ENCODE peak calls at places on chromosomes 11 and 22, in nine cellular contexts. One of them, this sample, is unnamed.

GRCh38 chr22:22210375-22210774 is 34.2 kb upstream of the VPREB1 start:
- DNase-seq in AG04450: peak
- DNase-seq in PC-9: peak
- DNase-seq in mammary epithelial cell: peak
- DNase-seq in colonic mucosa: no peak
- DNase-seq in dorsolateral prefrontal cortex: no peak
- DNase-seq in upper lobe of right lung: no peak
- DNase-seq in adrenal gland: no peak
- DNase-seq in HCT116: peak
- DNase-seq in this sample: peak

GRCh38 chr11:31865606-31866300 is 54.6 kb upstream of the PAX6 start:
- DNase-seq in upper lobe of right lung: no peak
- DNase-seq in HCT116: no peak
- DNase-seq in dorsolateral prefrontal cortex: no peak
- DNase-seq in AG04450: no peak
- DNase-seq in PC-9: no peak
- DNase-seq in mammary epithelial cell: peak
- DNase-seq in colonic mucosa: no peak
- DNase-seq in adrenal gland: no peak
- DNase-seq in this sample: no peak

GRCh38 chr11:58391879-58392278 is 14.8 kb downstream of the OR5B3 start:
- DNase-seq in HCT116: no peak
- DNase-seq in dorsolateral prefrontal cortex: no peak
- DNase-seq in adrenal gland: no peak
- DNase-seq in mammary epithelial cell: no peak
- DNase-seq in AG04450: peak
- DNase-seq in colonic mucosa: no peak
- DNase-seq in PC-9: no peak
- DNase-seq in upper lobe of right lung: no peak
- DNase-seq in this sample: no peak

GRCh38 chr11:110991621-110992355 is 253.7 kb upstream of the POU2AF2 start:
- DNase-seq in HCT116: no peak
- DNase-seq in AG04450: no peak
- DNase-seq in upper lobe of right lung: no peak
- DNase-seq in dorsolateral prefrontal cortex: no peak
- DNase-seq in colonic mucosa: no peak
- DNase-seq in adrenal gland: no peak
- DNase-seq in PC-9: no peak
- DNase-seq in mammary epithelial cell: no peak
- DNase-seq in this sample: no peak

GRCh38 chr22:32649515-32650200 is 151.8 kb upstream of the TIMP3 start:
- DNase-seq in colonic mucosa: no peak
- DNase-seq in HCT116: no peak
- DNase-seq in mammary epithelial cell: no peak
- DNase-seq in adrenal gland: no peak
- DNase-seq in PC-9: peak
- DNase-seq in dorsolateral prefrontal cortex: no peak
- DNase-seq in AG04450: no peak
- DNase-seq in upper lobe of right lung: no peak
- DNase-seq in this sample: no peak

GRCh38 chr11:64643258-64643881 is 52.4 kb downstream of the SLC22A12 start:
- DNase-seq in mammary epithelial cell: no peak
- DNase-seq in colonic mucosa: no peak
- DNase-seq in adrenal gland: no peak
- DNase-seq in dorsolateral prefrontal cortex: peak
- DNase-seq in HCT116: no peak
- DNase-seq in AG04450: no peak
- DNase-seq in upper lobe of right lung: no peak
- DNase-seq in PC-9: no peak
- DNase-seq in this sample: no peak

GRCh38 chr11:12182650-12183511 is 72.5 kb downstream of the MICAL2 start:
- DNase-seq in upper lobe of right lung: no peak
- DNase-seq in PC-9: peak
- DNase-seq in AG04450: peak
- DNase-seq in adrenal gland: no peak
- DNase-seq in mammary epithelial cell: peak
- DNase-seq in HCT116: peak
- DNase-seq in colonic mucosa: no peak
- DNase-seq in dorsolateral prefrontal cortex: no peak
- DNase-seq in this sample: peak

GRCh38 chr22:24189249-24190158 is 8.2 kb downstream of the SUSD2 start:
- DNase-seq in upper lobe of right lung: peak
- DNase-seq in adrenal gland: peak
- DNase-seq in colonic mucosa: peak
- DNase-seq in AG04450: peak
- DNase-seq in PC-9: peak
- DNase-seq in mammary epithelial cell: peak
- DNase-seq in dorsolateral prefrontal cortex: peak
- DNase-seq in HCT116: no peak
- DNase-seq in this sample: peak

GRCh38 chr11:111450480-111451320 is 61.5 kb downstream of the BTG4 start:
- DNase-seq in upper lobe of right lung: no peak
- DNase-seq in dorsolateral prefrontal cortex: no peak
- DNase-seq in adrenal gland: no peak
- DNase-seq in PC-9: no peak
- DNase-seq in mammary epithelial cell: no peak
- DNase-seq in HCT116: no peak
- DNase-seq in colonic mucosa: no peak
- DNase-seq in AG04450: no peak
- DNase-seq in this sample: no peak

GRCh38 chr22:39276461-39277134 is 31.8 kb upstream of the PDGFB start:
- DNase-seq in dorsolateral prefrontal cortex: no peak
- DNase-seq in colonic mucosa: no peak
- DNase-seq in AG04450: no peak
- DNase-seq in PC-9: no peak
- DNase-seq in upper lobe of right lung: no peak
- DNase-seq in HCT116: no peak
- DNase-seq in mammary epithelial cell: no peak
- DNase-seq in adrenal gland: no peak
- DNase-seq in this sample: no peak

GRCh38 chr11:86041975-86042378 is 26.9 kb downstream of the PICALM start:
- DNase-seq in dorsolateral prefrontal cortex: peak
- DNase-seq in colonic mucosa: peak
- DNase-seq in HCT116: peak
- DNase-seq in upper lobe of right lung: no peak
- DNase-seq in PC-9: peak
- DNase-seq in AG04450: peak
- DNase-seq in mammary epithelial cell: peak
- DNase-seq in adrenal gland: peak
- DNase-seq in this sample: peak

GRCh38 chr22:30763815-30764686 is 69.4 kb downstream of the OSBP2 start:
- DNase-seq in AG04450: peak
- DNase-seq in mammary epithelial cell: peak
- DNase-seq in dorsolateral prefrontal cortex: peak
- DNase-seq in colonic mucosa: peak
- DNase-seq in PC-9: peak
- DNase-seq in adrenal gland: peak
- DNase-seq in HCT116: peak
- DNase-seq in upper lobe of right lung: no peak
- DNase-seq in this sample: peak

GRCh38 chr11:128492461-128492860 is 94.9 kb downstream of the ETS1 start:
- DNase-seq in upper lobe of right lung: no peak
- DNase-seq in PC-9: no peak
- DNase-seq in dorsolateral prefrontal cortex: no peak
- DNase-seq in colonic mucosa: no peak
- DNase-seq in HCT116: no peak
- DNase-seq in mammary epithelial cell: peak
- DNase-seq in adrenal gland: no peak
- DNase-seq in AG04450: no peak
- DNase-seq in this sample: peak

GRCh38 chr11:117588166-117588810 is 208.7 kb downstream of the DSCAML1 start:
- DNase-seq in PC-9: no peak
- DNase-seq in AG04450: no peak
- DNase-seq in HCT116: no peak
- DNase-seq in adrenal gland: no peak
- DNase-seq in upper lobe of right lung: no peak
- DNase-seq in mammary epithelial cell: no peak
- DNase-seq in colonic mucosa: no peak
- DNase-seq in dorsolateral prefrontal cortex: no peak
- DNase-seq in this sample: no peak

GRCh38 chr11:134294664-134295063 is 18.5 kb downstream of the GLB1L3 start:
- DNase-seq in AG04450: no peak
- DNase-seq in HCT116: no peak
- DNase-seq in PC-9: no peak
- DNase-seq in upper lobe of right lung: no peak
- DNase-seq in colonic mucosa: no peak
- DNase-seq in mammary epithelial cell: no peak
- DNase-seq in adrenal gland: no peak
- DNase-seq in dorsolateral prefrontal cortex: no peak
- DNase-seq in this sample: no peak

DNA sequence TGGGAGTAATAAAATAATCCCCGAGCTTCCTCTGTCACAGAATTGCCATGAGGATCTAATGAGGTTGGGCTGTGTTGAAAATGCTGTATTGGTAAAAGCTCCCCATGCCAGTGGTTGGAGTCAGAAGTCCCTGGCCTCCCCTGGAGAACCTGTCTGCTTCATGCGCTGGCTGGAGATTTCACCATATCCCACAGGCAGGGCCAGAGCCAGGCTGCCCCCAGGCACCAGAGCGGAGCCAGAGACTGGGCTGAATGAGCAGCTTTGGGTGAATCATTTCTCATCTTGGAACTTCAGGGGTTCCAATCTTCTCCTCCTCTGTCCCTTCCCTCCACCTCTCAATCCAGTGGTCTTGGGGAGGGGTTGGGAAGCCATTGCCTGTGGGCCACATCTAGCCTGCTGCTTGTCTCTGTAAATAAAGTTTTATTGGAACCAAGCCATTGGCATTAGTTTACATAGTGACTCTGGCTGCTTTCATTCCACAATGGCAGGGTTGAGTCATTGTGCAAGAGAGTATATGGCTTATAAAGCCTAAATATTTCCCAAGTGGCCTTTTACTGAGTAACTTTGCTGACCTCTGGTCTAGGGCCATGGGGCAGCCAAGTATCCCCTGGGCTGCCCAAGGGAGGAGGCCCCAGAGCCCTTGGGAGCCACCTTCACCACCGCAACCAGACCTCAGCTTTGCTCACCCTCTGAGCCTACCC is 35.2 kb downstream of the LRRC10B start:
- DNase-seq in upper lobe of right lung: no peak
- DNase-seq in mammary epithelial cell: no peak
- DNase-seq in colonic mucosa: no peak
- DNase-seq in adrenal gland: no peak
- DNase-seq in PC-9: peak
- DNase-seq in HCT116: no peak
- DNase-seq in dorsolateral prefrontal cortex: no peak
- DNase-seq in AG04450: no peak
- DNase-seq in this sample: peak
- H3K27ac ChIP-seq in upper lobe of right lung: no peak
- H3K27ac ChIP-seq in mammary epithelial cell: no peak
- H3K27ac ChIP-seq in colonic mucosa: no peak
- H3K27ac ChIP-seq in adrenal gland: no peak
- H3K27ac ChIP-seq in PC-9: no peak
- H3K27ac ChIP-seq in HCT116: no peak
- H3K27ac ChIP-seq in dorsolateral prefrontal cortex: no peak
- H3K27ac ChIP-seq in AG04450: no peak
- H3K27ac ChIP-seq in this sample: peak

DNA sequence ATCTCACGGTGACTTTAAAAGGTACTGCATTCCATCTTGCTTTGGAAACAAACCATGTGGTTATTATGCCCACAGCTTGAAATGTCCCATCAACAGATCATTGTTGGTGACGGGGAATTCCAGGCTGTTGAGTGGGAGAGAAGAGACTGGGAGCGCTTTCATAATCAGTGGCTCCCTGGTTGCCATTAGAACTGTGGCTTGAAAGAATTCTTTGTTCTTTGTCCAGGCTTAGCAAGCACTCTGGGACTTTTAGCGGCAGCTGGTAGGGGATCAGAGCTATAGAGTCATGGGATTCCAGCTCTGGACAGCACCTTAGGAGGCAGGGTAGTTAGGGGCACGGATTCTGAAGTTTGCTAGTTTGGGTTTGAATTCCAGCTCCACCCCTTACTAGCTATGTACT is 22.0 kb downstream of the MMP20 start:
- DNase-seq in AG04450: peak
- DNase-seq in colonic mucosa: no peak
- DNase-seq in adrenal gland: no peak
- DNase-seq in HCT116: peak
- DNase-seq in PC-9: no peak
- DNase-seq in mammary epithelial cell: peak
- DNase-seq in upper lobe of right lung: no peak
- DNase-seq in dorsolateral prefrontal cortex: peak
- DNase-seq in this sample: no peak
- TF ChIP-seq CTCF in AG04450: no peak
- TF ChIP-seq CTCF in colonic mucosa: no peak
- TF ChIP-seq CTCF in adrenal gland: no peak
- TF ChIP-seq CTCF in HCT116: no peak
- TF ChIP-seq CTCF in PC-9: no peak
- TF ChIP-seq CTCF in mammary epithelial cell: no peak
- TF ChIP-seq CTCF in upper lobe of right lung: no peak
- TF ChIP-seq CTCF in dorsolateral prefrontal cortex: peak
- TF ChIP-seq CTCF in this sample: no peak

GRCh38 chr11:5500391-5500790 is 9.4 kb downstream of the UBQLN3 start:
- DNase-seq in dorsolateral prefrontal cortex: no peak
- DNase-seq in HCT116: no peak
- DNase-seq in mammary epithelial cell: no peak
- DNase-seq in upper lobe of right lung: no peak
- DNase-seq in AG04450: no peak
- DNase-seq in PC-9: no peak
- DNase-seq in colonic mucosa: no peak
- DNase-seq in adrenal gland: no peak
- DNase-seq in this sample: no peak
- H3K27ac ChIP-seq in dorsolateral prefrontal cortex: no peak
- H3K27ac ChIP-seq in HCT116: peak
- H3K27ac ChIP-seq in mammary epithelial cell: no peak
- H3K27ac ChIP-seq in upper lobe of right lung: no peak
- H3K27ac ChIP-seq in AG04450: no peak
- H3K27ac ChIP-seq in PC-9: no peak
- H3K27ac ChIP-seq in colonic mucosa: no peak
- H3K27ac ChIP-seq in adrenal gland: no peak
- H3K27ac ChIP-seq in this sample: no peak

GRCh38 chr22:46102159-46102558 is 48.2 kb upstream of the PPARA start:
- DNase-seq in AG04450: no peak
- DNase-seq in upper lobe of right lung: no peak
- DNase-seq in HCT116: no peak
- DNase-seq in colonic mucosa: no peak
- DNase-seq in adrenal gland: no peak
- DNase-seq in dorsolateral prefrontal cortex: no peak
- DNase-seq in mammary epithelial cell: no peak
- DNase-seq in PC-9: no peak
- DNase-seq in this sample: no peak

GRCh38 chr22:46100401-46101105 is 49.8 kb upstream of the PPARA start:
- DNase-seq in dorsolateral prefrontal cortex: no peak
- DNase-seq in HCT116: no peak
- DNase-seq in AG04450: no peak
- DNase-seq in PC-9: no peak
- DNase-seq in adrenal gland: no peak
- DNase-seq in upper lobe of right lung: no peak
- DNase-seq in colonic mucosa: no peak
- DNase-seq in mammary epithelial cell: no peak
- DNase-seq in this sample: no peak

GRCh38 chr22:46097268-46097900 is 52.9 kb upstream of the PPARA start:
- DNase-seq in adrenal gland: no peak
- DNase-seq in AG04450: no peak
- DNase-seq in PC-9: no peak
- DNase-seq in mammary epithelial cell: no peak
- DNase-seq in HCT116: no peak
- DNase-seq in upper lobe of right lung: no peak
- DNase-seq in dorsolateral prefrontal cortex: no peak
- DNase-seq in colonic mucosa: no peak
- DNase-seq in this sample: no peak

GRCh38 chr22:46098525-46099475 is 51.5 kb upstream of the PPARA start:
- DNase-seq in PC-9: no peak
- DNase-seq in mammary epithelial cell: no peak
- DNase-seq in AG04450: no peak
- DNase-seq in colonic mucosa: no peak
- DNase-seq in dorsolateral prefrontal cortex: no peak
- DNase-seq in HCT116: no peak
- DNase-seq in adrenal gland: no peak
- DNase-seq in upper lobe of right lung: no peak
- DNase-seq in this sample: no peak

GRCh38 chr22:46099740-46100139 is 50.6 kb upstream of the PPARA start:
- DNase-seq in mammary epithelial cell: no peak
- DNase-seq in HCT116: no peak
- DNase-seq in AG04450: no peak
- DNase-seq in PC-9: no peak
- DNase-seq in adrenal gland: no peak
- DNase-seq in colonic mucosa: no peak
- DNase-seq in dorsolateral prefrontal cortex: no peak
- DNase-seq in upper lobe of right lung: no peak
- DNase-seq in this sample: no peak
- TF ChIP-seq CTCF in mammary epithelial cell: no peak
- TF ChIP-seq CTCF in HCT116: no peak
- TF ChIP-seq CTCF in AG04450: no peak
- TF ChIP-seq CTCF in PC-9: no peak
- TF ChIP-seq CTCF in adrenal gland: no peak
- TF ChIP-seq CTCF in colonic mucosa: no peak
- TF ChIP-seq CTCF in dorsolateral prefrontal cortex: no peak
- TF ChIP-seq CTCF in upper lobe of right lung: no peak
- TF ChIP-seq CTCF in this sample: no peak

This sample was measured in RWPE1.